ENCODE peak calls at places on chromosomes 7 and 10, in eight cellular contexts. One of them, this sample, is unnamed. For H3K4me1, the result is how much of the 10 kb centered on the place peaks cover.

GRCh38 chr7:142298009-142298408 is 40.2 kb upstream of the PRSS58 start:
- DNase-seq in mucosa of descending colon: no peak
- DNase-seq in tibial artery: no peak
- DNase-seq in MM.1S: peak
- DNase-seq in SJSA1: no peak
- DNase-seq in right cardiac atrium: no peak
- DNase-seq in left ventricle myocardium inferior: no peak
- DNase-seq in esophagus squamous epithelium: no peak
- DNase-seq in this sample: peak

GRCh38 chr10:48608279-48608681 is 3.4 kb upstream of the ARHGAP22 start:
- DNase-seq in esophagus squamous epithelium: no peak
- DNase-seq in right cardiac atrium: no peak
- DNase-seq in tibial artery: peak
- DNase-seq in MM.1S: peak
- DNase-seq in left ventricle myocardium inferior: no peak
- DNase-seq in mucosa of descending colon: peak
- DNase-seq in SJSA1: peak
- DNase-seq in this sample: peak

GRCh38 chr7:41053830-41054229 is 649.1 kb downstream of the INHBA start:
- DNase-seq in right cardiac atrium: no peak
- DNase-seq in esophagus squamous epithelium: no peak
- DNase-seq in left ventricle myocardium inferior: no peak
- DNase-seq in SJSA1: peak
- DNase-seq in tibial artery: no peak
- DNase-seq in mucosa of descending colon: no peak
- DNase-seq in MM.1S: no peak
- DNase-seq in this sample: no peak

GRCh38 chr10:35300063-35300699 is 36.1 kb upstream of the CCNY start:
- DNase-seq in right cardiac atrium: peak
- DNase-seq in MM.1S: no peak
- DNase-seq in tibial artery: no peak
- DNase-seq in mucosa of descending colon: peak
- DNase-seq in left ventricle myocardium inferior: peak
- DNase-seq in SJSA1: peak
- DNase-seq in esophagus squamous epithelium: no peak
- DNase-seq in this sample: no peak

GRCh38 chr7:92723205-92723604 is 113.2 kb downstream of the CDK6 start:
- DNase-seq in SJSA1: no peak
- DNase-seq in tibial artery: no peak
- DNase-seq in mucosa of descending colon: no peak
- DNase-seq in left ventricle myocardium inferior: no peak
- DNase-seq in esophagus squamous epithelium: no peak
- DNase-seq in MM.1S: no peak
- DNase-seq in right cardiac atrium: no peak
- DNase-seq in this sample: no peak

GRCh38 chr10:30985552-30985951 is 46.1 kb downstream of the ZNF438 start:
- DNase-seq in right cardiac atrium: no peak
- DNase-seq in SJSA1: no peak
- DNase-seq in tibial artery: no peak
- DNase-seq in esophagus squamous epithelium: no peak
- DNase-seq in left ventricle myocardium inferior: no peak
- DNase-seq in MM.1S: no peak
- DNase-seq in mucosa of descending colon: no peak
- DNase-seq in this sample: no peak

GRCh38 chr7:149475121-149476045 is 14.5 kb upstream of the ZNF777 start:
- DNase-seq in MM.1S: no peak
- DNase-seq in left ventricle myocardium inferior: no peak
- DNase-seq in esophagus squamous epithelium: no peak
- DNase-seq in tibial artery: no peak
- DNase-seq in SJSA1: no peak
- DNase-seq in mucosa of descending colon: no peak
- DNase-seq in right cardiac atrium: no peak
- DNase-seq in this sample: no peak

GRCh38 chr7:28729276-28729675 is 228.9 kb downstream of the TRIL start:
- DNase-seq in right cardiac atrium: no peak
- DNase-seq in MM.1S: no peak
- DNase-seq in mucosa of descending colon: no peak
- DNase-seq in esophagus squamous epithelium: no peak
- DNase-seq in left ventricle myocardium inferior: no peak
- DNase-seq in tibial artery: no peak
- DNase-seq in SJSA1: no peak
- DNase-seq in this sample: no peak

GRCh38 chr7:5629941-5630340 is 151.5 kb downstream of the RNF216 start:
- DNase-seq in mucosa of descending colon: no peak
- DNase-seq in tibial artery: no peak
- DNase-seq in left ventricle myocardium inferior: no peak
- DNase-seq in right cardiac atrium: no peak
- DNase-seq in SJSA1: peak
- DNase-seq in esophagus squamous epithelium: no peak
- DNase-seq in MM.1S: no peak
- DNase-seq in this sample: no peak

GRCh38 chr7:142579946-142580345 is 169.3 kb upstream of the PRSS1 start:
- DNase-seq in SJSA1: no peak
- DNase-seq in right cardiac atrium: no peak
- DNase-seq in esophagus squamous epithelium: no peak
- DNase-seq in MM.1S: no peak
- DNase-seq in mucosa of descending colon: no peak
- DNase-seq in tibial artery: no peak
- DNase-seq in left ventricle myocardium inferior: no peak
- DNase-seq in this sample: no peak

GRCh38 chr7:129514683-129515082 is 12.4 kb downstream of the SMKR1 start:
- DNase-seq in SJSA1: no peak
- DNase-seq in esophagus squamous epithelium: no peak
- DNase-seq in left ventricle myocardium inferior: no peak
- DNase-seq in MM.1S: peak
- DNase-seq in tibial artery: no peak
- DNase-seq in right cardiac atrium: no peak
- DNase-seq in mucosa of descending colon: no peak
- DNase-seq in this sample: no peak

GRCh38 chr10:86730227-86730626 is 26.2 kb upstream of the BMPR1A start:
- DNase-seq in MM.1S: no peak
- DNase-seq in left ventricle myocardium inferior: peak
- DNase-seq in right cardiac atrium: peak
- DNase-seq in SJSA1: no peak
- DNase-seq in tibial artery: peak
- DNase-seq in mucosa of descending colon: peak
- DNase-seq in esophagus squamous epithelium: no peak
- DNase-seq in this sample: no peak

GRCh38 chr7:132145466-132145865 is 430.8 kb downstream of the PLXNA4 start:
- DNase-seq in esophagus squamous epithelium: no peak
- DNase-seq in SJSA1: no peak
- DNase-seq in left ventricle myocardium inferior: peak
- DNase-seq in mucosa of descending colon: peak
- DNase-seq in tibial artery: peak
- DNase-seq in MM.1S: no peak
- DNase-seq in right cardiac atrium: peak
- DNase-seq in this sample: no peak

GRCh38 chr10:99711129-99711719 is 20.7 kb downstream of the COX15 start:
- DNase-seq in right cardiac atrium: no peak
- DNase-seq in left ventricle myocardium inferior: no peak
- DNase-seq in SJSA1: no peak
- DNase-seq in tibial artery: no peak
- DNase-seq in MM.1S: peak
- DNase-seq in esophagus squamous epithelium: no peak
- DNase-seq in mucosa of descending colon: peak
- DNase-seq in this sample: peak

GRCh38 chr7:99090811-99091582 is 52.9 kb downstream of the SMURF1 start:
- DNase-seq in esophagus squamous epithelium: no peak
- DNase-seq in SJSA1: no peak
- DNase-seq in left ventricle myocardium inferior: no peak
- DNase-seq in tibial artery: no peak
- DNase-seq in right cardiac atrium: no peak
- DNase-seq in MM.1S: no peak
- DNase-seq in mucosa of descending colon: no peak
- DNase-seq in this sample: no peak

GRCh38 chr10:76668013-76668370 is 969.6 kb downstream of the KCNMA1 start:
- DNase-seq in SJSA1: no peak
- DNase-seq in right cardiac atrium: no peak
- DNase-seq in tibial artery: no peak
- DNase-seq in mucosa of descending colon: no peak
- DNase-seq in left ventricle myocardium inferior: no peak
- DNase-seq in esophagus squamous epithelium: no peak
- DNase-seq in MM.1S: no peak
- DNase-seq in this sample: no peak

GRCh38 chr7:42745357-42746022 is 166.4 kb downstream of the C7orf25 start:
- DNase-seq in right cardiac atrium: peak
- DNase-seq in tibial artery: no peak
- DNase-seq in esophagus squamous epithelium: no peak
- DNase-seq in left ventricle myocardium inferior: peak
- DNase-seq in MM.1S: peak
- DNase-seq in SJSA1: peak
- DNase-seq in mucosa of descending colon: peak
- DNase-seq in this sample: no peak

GRCh38 chr7:134679006-134679405 is 32.4 kb downstream of the BPGM start:
- DNase-seq in tibial artery: no peak
- DNase-seq in mucosa of descending colon: no peak
- DNase-seq in left ventricle myocardium inferior: no peak
- DNase-seq in esophagus squamous epithelium: no peak
- DNase-seq in MM.1S: no peak
- DNase-seq in right cardiac atrium: no peak
- DNase-seq in SJSA1: no peak
- DNase-seq in this sample: no peak

DNA sequence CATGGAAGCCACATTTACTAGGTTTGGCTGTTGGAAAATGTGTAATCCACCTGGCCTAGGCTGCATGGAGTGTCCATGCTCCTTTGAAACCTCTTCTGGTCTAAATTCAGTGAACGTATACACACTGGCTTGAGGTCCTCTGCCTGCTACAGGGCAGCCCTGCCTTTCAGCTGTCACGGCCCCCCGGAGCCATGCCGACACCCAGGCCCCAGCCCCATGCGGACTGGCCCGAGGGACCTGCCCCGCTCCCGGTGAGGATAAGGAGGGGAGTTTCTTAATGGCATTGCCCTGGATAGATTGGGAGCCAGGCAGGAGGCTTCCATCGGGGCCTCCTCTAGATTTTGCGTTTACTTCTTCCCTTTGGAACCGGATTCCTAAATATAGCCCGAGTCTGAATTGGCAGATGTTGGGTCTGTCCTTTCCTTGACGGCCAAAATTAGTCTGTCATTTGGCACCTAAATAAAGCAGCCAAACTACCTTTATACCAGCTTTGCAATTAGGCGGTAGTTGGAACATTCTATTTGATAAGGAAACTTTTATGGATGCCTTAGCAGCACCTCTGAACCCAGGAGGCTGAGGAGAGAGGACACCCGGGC is 72.1 kb upstream of the SH2B2 start:
- DNase-seq in MM.1S: no peak
- DNase-seq in tibial artery: no peak
- DNase-seq in left ventricle myocardium inferior: no peak
- DNase-seq in esophagus squamous epithelium: no peak
- DNase-seq in mucosa of descending colon: no peak
- DNase-seq in right cardiac atrium: no peak
- DNase-seq in SJSA1: no peak
- DNase-seq in this sample: no peak
- H3K4me1 ChIP-seq in MM.1S: under half
- H3K4me1 ChIP-seq in tibial artery: under half
- H3K4me1 ChIP-seq in left ventricle myocardium inferior: under half
- H3K4me1 ChIP-seq in esophagus squamous epithelium: under half
- H3K4me1 ChIP-seq in mucosa of descending colon: under half
- H3K4me1 ChIP-seq in right cardiac atrium: under half
- H3K4me1 ChIP-seq in SJSA1: under half
- H3K4me1 ChIP-seq in this sample: under half

GRCh38 chr7:37452346-37452745 is 3.7 kb upstream of the ELMO1 start:
- DNase-seq in esophagus squamous epithelium: no peak
- DNase-seq in right cardiac atrium: no peak
- DNase-seq in mucosa of descending colon: no peak
- DNase-seq in tibial artery: no peak
- DNase-seq in MM.1S: no peak
- DNase-seq in SJSA1: no peak
- DNase-seq in left ventricle myocardium inferior: no peak
- DNase-seq in this sample: no peak

GRCh38 chr7:37450035-37450434 is 1.4 kb upstream of the ELMO1 start:
- DNase-seq in esophagus squamous epithelium: no peak
- DNase-seq in MM.1S: no peak
- DNase-seq in left ventricle myocardium inferior: no peak
- DNase-seq in SJSA1: no peak
- DNase-seq in right cardiac atrium: no peak
- DNase-seq in tibial artery: no peak
- DNase-seq in mucosa of descending colon: no peak
- DNase-seq in this sample: no peak

GRCh38 chr7:37448057-37448636 is 517 bp downstream of the ELMO1 start:
- DNase-seq in MM.1S: peak
- DNase-seq in right cardiac atrium: peak
- DNase-seq in SJSA1: no peak
- DNase-seq in mucosa of descending colon: no peak
- DNase-seq in left ventricle myocardium inferior: peak
- DNase-seq in tibial artery: no peak
- DNase-seq in esophagus squamous epithelium: no peak
- DNase-seq in this sample: no peak

GRCh38 chr7:37448637-37449331 is at the start of gene ELMO1:
- DNase-seq in tibial artery: peak
- DNase-seq in MM.1S: peak
- DNase-seq in right cardiac atrium: peak
- DNase-seq in mucosa of descending colon: peak
- DNase-seq in SJSA1: peak
- DNase-seq in esophagus squamous epithelium: peak
- DNase-seq in left ventricle myocardium inferior: peak
- DNase-seq in this sample: peak

GRCh38 chr7:37449621-37450020 is 957 bp upstream of the ELMO1 start:
- DNase-seq in SJSA1: no peak
- DNase-seq in right cardiac atrium: no peak
- DNase-seq in esophagus squamous epithelium: no peak
- DNase-seq in left ventricle myocardium inferior: no peak
- DNase-seq in MM.1S: no peak
- DNase-seq in tibial artery: no peak
- DNase-seq in mucosa of descending colon: no peak
- DNase-seq in this sample: no peak
- H3K4me3 ChIP-seq in SJSA1: no peak
- H3K4me3 ChIP-seq in right cardiac atrium: peak
- H3K4me3 ChIP-seq in esophagus squamous epithelium: peak
- H3K4me3 ChIP-seq in left ventricle myocardium inferior: peak
- H3K4me3 ChIP-seq in MM.1S: peak
- H3K4me3 ChIP-seq in tibial artery: peak
- H3K4me3 ChIP-seq in mucosa of descending colon: no peak
- H3K4me3 ChIP-seq in this sample: no peak

GRCh38 chr10:5105626-5106025 is 11.4 kb downstream of the AKR1C3 start:
- DNase-seq in left ventricle myocardium inferior: no peak
- DNase-seq in tibial artery: no peak
- DNase-seq in SJSA1: no peak
- DNase-seq in mucosa of descending colon: no peak
- DNase-seq in MM.1S: no peak
- DNase-seq in esophagus squamous epithelium: no peak
- DNase-seq in right cardiac atrium: no peak
- DNase-seq in this sample: no peak
- H3K4me1 ChIP-seq in left ventricle myocardium inferior: under half
- H3K4me1 ChIP-seq in tibial artery: under half
- H3K4me1 ChIP-seq in SJSA1: under half
- H3K4me1 ChIP-seq in mucosa of descending colon: under half
- H3K4me1 ChIP-seq in MM.1S: under half
- H3K4me1 ChIP-seq in esophagus squamous epithelium: under half
- H3K4me1 ChIP-seq in right cardiac atrium: under half
- H3K4me1 ChIP-seq in this sample: under half

GRCh38 chr10:27258492-27258837 is 17.9 kb upstream of the ACBD5 start:
- DNase-seq in MM.1S: no peak
- DNase-seq in SJSA1: no peak
- DNase-seq in tibial artery: no peak
- DNase-seq in mucosa of descending colon: no peak
- DNase-seq in esophagus squamous epithelium: no peak
- DNase-seq in right cardiac atrium: no peak
- DNase-seq in left ventricle myocardium inferior: no peak
- DNase-seq in this sample: no peak
- H3K4me3 ChIP-seq in MM.1S: peak
- H3K4me3 ChIP-seq in SJSA1: no peak
- H3K4me3 ChIP-seq in tibial artery: peak
- H3K4me3 ChIP-seq in mucosa of descending colon: no peak
- H3K4me3 ChIP-seq in esophagus squamous epithelium: peak
- H3K4me3 ChIP-seq in right cardiac atrium: peak
- H3K4me3 ChIP-seq in left ventricle myocardium inferior: peak
- H3K4me3 ChIP-seq in this sample: peak